ENCODE peak calls at places on chromosomes 3 and 15, in ten cellular contexts. I, D, A, J, M, V, T, F, Q and U are unnamed samples.

GRCh38 chr3:161766301-161766700 is 269.7 kb downstream of the OTOL1 start:
- DNase-seq in I (no peak), D (no peak), A (no peak), J (no peak), M (no peak), V (peak; percentile 26), T (no peak), F (no peak), Q (no peak), U (no peak)

GRCh38 chr3:117626577-117626976 is 917.0 kb downstream of the TUSC7 start:
- DNase-seq in I (no peak), D (no peak), A (no peak), J (no peak), M (no peak), V (peak; percentile 32), T (no peak), F (no peak), Q (no peak), U (no peak)

GRCh38 chr3:124780767-124781485 is 50.7 kb downstream of the UMPS start:
- DNase-seq in I (peak; percentile 94), D (no peak), A (peak; percentile 74), J (no peak), M (no peak), V (peak; percentile 32), T (peak; percentile 35), F (peak; percentile 22), Q (peak; percentile 61), U (no peak)

GRCh38 chr15:82043130-82043673 is 2.6 kb downstream of the MEX3B start:
- DNase-seq in I (peak; percentile 23), D (no peak), A (no peak), J (no peak), M (no peak), V (peak; percentile 74), T (no peak), F (no peak), Q (no peak), U (no peak)

GRCh38 chr3:106457278-106458210 is 588.7 kb upstream of the CBLB start:
- DNase-seq in I (peak; percentile 51), D (no peak), A (no peak), J (peak; percentile 60), M (peak; percentile 79), V (no peak), T (no peak), F (no peak), Q (peak; percentile 94), U (no peak)

GRCh38 chr3:144031938-144032337 is 60.3 kb downstream of the DIPK2A start:
- DNase-seq in I (peak; percentile 46), D (no peak), A (peak; percentile 96), J (no peak), M (no peak), V (no peak), T (no peak), F (no peak), Q (peak; percentile 56), U (no peak)

GRCh38 chr15:85542895-85543331 is 162.5 kb downstream of the AKAP13 start:
- DNase-seq in I (no peak), D (no peak), A (no peak), J (no peak), M (no peak), V (no peak), T (no peak), F (no peak), Q (no peak), U (peak; percentile 25)

GRCh38 chr15:69408841-69409240 is 5.3 kb upstream of the KIF23 start:
- DNase-seq in I (no peak), D (no peak), A (no peak), J (no peak), M (no peak), V (no peak), T (no peak), F (no peak), Q (no peak), U (no peak)

GRCh38 chr3:172218350-172219323 is 179.3 kb downstream of the FNDC3B start:
- DNase-seq in I (no peak), D (no peak), A (no peak), J (no peak), M (no peak), V (no peak), T (no peak), F (no peak), Q (peak; percentile 35), U (no peak)

GRCh38 chr15:34914316-34914715 is 55.2 kb downstream of the AQR start:
- DNase-seq in I (no peak), D (no peak), A (no peak), J (no peak), M (no peak), V (no peak), T (no peak), F (no peak), Q (no peak), U (no peak)

GRCh38 chr15:61063875-61064320 is 165.2 kb downstream of the RORA start:
- DNase-seq in I (no peak), D (no peak), A (peak; percentile 56), J (no peak), M (no peak), V (no peak), T (no peak), F (no peak), Q (no peak), U (no peak)

GRCh38 chr15:89441295-89441762 is 55.1 kb downstream of the RHCG start:
- DNase-seq in I (no peak), D (no peak), A (no peak), J (no peak), M (no peak), V (no peak), T (no peak), F (no peak), Q (no peak), U (no peak)

GRCh38 chr3:70856414-70857162 is 544.1 kb upstream of the MDFIC2 start:
- DNase-seq in I (no peak), D (no peak), A (no peak), J (peak; percentile 64), M (no peak), V (no peak), T (no peak), F (no peak), Q (peak; percentile 88), U (no peak)

GRCh38 chr15:80893777-80894176 is 95.8 kb downstream of the MESD start:
- DNase-seq in I (peak; percentile 51), D (no peak), A (no peak), J (no peak), M (no peak), V (no peak), T (no peak), F (no peak), Q (no peak), U (no peak)

GRCh38 chr15:99408236-99409096 is 157.2 kb downstream of the LRRC28 start:
- DNase-seq in I (peak; percentile 65), D (no peak), A (peak; percentile 18), J (peak; percentile 46), M (no peak), V (no peak), T (no peak), F (no peak), Q (peak; percentile 93), U (peak; percentile 52)

GRCh38 chr3:167783781-167784180 is 48.3 kb downstream of the SERPINI1 start:
- DNase-seq in I (no peak), D (no peak), A (peak; percentile 40), J (no peak), M (no peak), V (no peak), T (no peak), F (no peak), Q (peak; percentile 53), U (no peak)

GRCh38 chr15:70342554-70343548 is 245.1 kb upstream of the TLE3 start:
- DNase-seq in I (no peak), D (no peak), A (no peak), J (no peak), M (no peak), V (no peak), T (no peak), F (no peak), Q (no peak), U (no peak)